ENCODE peak calls at places on chromosomes 5 and 9, in six cellular contexts. M is lower leg skin, I is fibroblast of lung, G is heart right ventricle, L is heart left ventricle, X is tibial artery. H is an unnamed sample.

GRCh38 chr5:54741711-54742110 is 224.2 kb downstream of the SNX18 start:
- DNase-seq in M (no peak), I (no peak), G (no peak), L (no peak), X (no peak), H (no peak)

GRCh38 chr9:88826651-88827245 is 164.5 kb upstream of the S1PR3 start:
- DNase-seq in M (no peak), I (peak; percentile 96), G (no peak), L (no peak), X (no peak), H (no peak)

GRCh38 chr9:21995652-21996275 is 1.2 kb downstream of the CDKN2B-AS1 start:
- DNase-seq in M (peak; percentile 88), I (peak; percentile 65), G (peak; percentile 26), L (peak; percentile 40), X (peak; percentile 66), H (no peak)

GRCh38 chr5:55993013-55993412 is 1.8 kb downstream of the IL6ST start:
- DNase-seq in M (no peak), I (no peak), G (no peak), L (no peak), X (no peak), H (no peak)

GRCh38 chr9:123933801-123934200 is 3.9 kb upstream of the DENND1A start:
- DNase-seq in M (no peak), I (no peak), G (no peak), L (no peak), X (no peak), H (no peak)

GRCh38 chr9:126373241-126373640 is 46.6 kb downstream of the MVB12B start:
- DNase-seq in M (no peak), I (peak; percentile 89), G (no peak), L (no peak), X (no peak), H (no peak)

GRCh38 chr5:65508978-65509377 is 27.3 kb upstream of the ADAMTS6 start:
- DNase-seq in M (no peak), I (peak; percentile 17), G (no peak), L (no peak), X (no peak), H (no peak)

GRCh38 chr5:76548525-76549229 is 74.5 kb downstream of the F2RL2 start:
- DNase-seq in M (no peak), I (no peak), G (no peak), L (no peak), X (no peak), H (no peak)

GRCh38 chr9:31183866-31184265 is 1200.6 kb upstream of the ACO1 start:
- DNase-seq in M (no peak), I (no peak), G (no peak), L (no peak), X (no peak), H (no peak)

GRCh38 chr5:78984020-78984610 is 995 bp downstream of the ARSB start:
- DNase-seq in M (no peak), I (peak; percentile 26), G (no peak), L (no peak), X (no peak), H (no peak)

GRCh38 chr9:5375790-5376477 is 36.3 kb upstream of the RLN1 start:
- DNase-seq in M (no peak), I (no peak), G (no peak), L (no peak), X (no peak), H (no peak)

GRCh38 chr9:18061332-18061731 is 412.6 kb upstream of the ADAMTSL1 start:
- DNase-seq in M (no peak), I (no peak), G (no peak), L (no peak), X (no peak), H (no peak)

GRCh38 chr9:18059447-18059846 is 414.5 kb upstream of the ADAMTSL1 start:
- DNase-seq in M (no peak), I (no peak), G (no peak), L (no peak), X (no peak), H (no peak)

GRCh38 chr9:18061856-18062255 is 412.1 kb upstream of the ADAMTSL1 start:
- DNase-seq in M (no peak), I (no peak), G (no peak), L (no peak), X (no peak), H (no peak)

GRCh38 chr9:18059043-18059442 is 414.9 kb upstream of the ADAMTSL1 start:
- DNase-seq in M (no peak), I (no peak), G (no peak), L (no peak), X (no peak), H (no peak)

DNA sequence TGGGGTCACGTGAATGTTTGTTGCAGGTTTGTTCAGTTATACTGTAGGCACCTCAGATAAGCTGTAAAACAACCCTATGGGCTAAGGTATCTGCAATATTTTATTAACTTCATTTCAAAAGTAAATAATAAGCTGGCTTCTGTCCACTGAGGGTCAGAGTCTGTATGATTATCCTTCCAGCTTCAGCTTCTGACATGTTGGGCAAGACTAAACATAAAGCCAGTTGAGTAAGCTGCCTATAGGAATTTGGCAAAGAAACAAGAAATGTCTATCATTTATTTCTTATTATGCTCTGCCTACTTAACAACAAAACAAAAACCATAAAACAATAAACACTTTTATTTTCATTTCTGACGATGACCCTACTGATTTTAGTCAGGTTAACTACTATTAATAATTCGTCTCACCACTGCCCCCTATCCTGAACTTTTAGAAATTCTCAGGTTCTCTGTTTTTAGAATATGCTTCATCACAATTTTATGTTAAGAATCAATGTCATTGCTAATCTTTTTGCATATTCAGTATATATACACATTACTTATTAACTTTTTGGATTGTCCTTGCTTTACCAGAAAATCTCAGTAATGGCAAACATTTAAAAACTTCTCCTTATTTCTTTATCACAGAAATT is 413.5 kb upstream of the ADAMTSL1 start:
- DNase-seq in M (no peak), I (no peak), G (no peak), L (no peak), X (no peak), H (no peak)
- TF ChIP-seq CTCF in M (no peak), I (peak; percentile 25), G (no peak), L (peak; percentile 5), X (no peak), H (peak; percentile 40)

GRCh38 chr5:68656936-68657857 is 436.6 kb upstream of the SLC30A5 start:
- DNase-seq in M (no peak), I (peak; percentile 7), G (no peak), L (no peak), X (no peak), H (no peak)

GRCh38 chr5:68658810-68659372 is 434.9 kb upstream of the SLC30A5 start:
- DNase-seq in M (no peak), I (no peak), G (no peak), L (no peak), X (no peak), H (no peak)

GRCh38 chr5:68659876-68660275 is 433.9 kb upstream of the SLC30A5 start:
- DNase-seq in M (no peak), I (peak; percentile 2), G (no peak), L (no peak), X (no peak), H (no peak)

GRCh38 chr5:68662804-68663307 is 431.0 kb upstream of the SLC30A5 start:
- DNase-seq in M (no peak), I (no peak), G (no peak), L (no peak), X (no peak), H (no peak)

GRCh38 chr5:68661237-68661636 is 432.6 kb upstream of the SLC30A5 start:
- DNase-seq in M (no peak), I (no peak), G (no peak), L (no peak), X (no peak), H (no peak)
- TF ChIP-seq CTCF in M (no peak), I (peak; percentile 43), G (peak; percentile 36), L (peak; percentile 36), X (peak; percentile 30), H (peak; percentile 32)

GRCh38 chr9:72599874-72600534 is 78.6 kb downstream of the TMC1 start:
- DNase-seq in M (no peak), I (no peak), G (no peak), L (no peak), X (no peak), H (no peak)
- TF ChIP-seq CTCF in M (no peak), I (no peak), G (no peak), L (no peak), X (no peak), H (no peak)

DNA sequence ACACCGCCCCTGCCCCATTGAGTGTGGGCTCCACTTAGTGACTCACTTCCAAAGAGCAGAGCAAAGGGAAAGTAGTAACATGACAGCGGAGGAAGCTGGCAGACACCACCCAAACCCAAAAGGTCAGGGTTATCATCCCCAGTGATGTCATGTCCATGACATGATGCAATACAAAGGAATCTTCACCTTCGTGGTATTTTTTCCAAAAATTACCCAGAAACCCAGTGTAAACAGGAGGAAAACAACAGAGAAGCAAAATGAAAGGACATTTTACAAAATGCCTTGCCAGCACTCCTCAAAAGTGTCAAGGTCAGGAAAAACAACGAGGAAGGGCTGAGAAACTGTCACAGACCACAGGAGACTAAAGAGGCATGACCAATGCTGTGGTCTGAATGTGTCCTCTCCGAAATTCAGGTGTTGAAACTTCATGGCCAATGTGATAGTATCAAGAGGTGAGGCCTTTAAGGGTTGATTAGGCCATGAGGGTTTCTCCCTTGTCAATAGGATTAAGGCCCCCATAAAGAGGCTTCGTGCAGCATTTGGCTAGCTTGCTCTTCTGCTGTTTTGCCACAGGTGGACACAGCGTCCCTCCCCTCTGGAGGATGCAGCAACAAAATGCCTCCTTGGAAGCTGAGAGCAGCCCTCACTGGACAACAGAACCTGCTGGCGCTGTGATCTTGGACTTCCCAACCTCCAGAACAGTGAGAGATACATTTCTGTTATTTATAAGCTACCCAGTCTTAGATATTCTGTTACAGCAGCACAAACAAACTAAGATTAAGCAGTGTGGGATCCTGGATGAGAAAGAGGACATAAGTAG is 30.5 kb upstream of the MED10 start:
- DNase-seq in M (peak; percentile 57), I (no peak), G (no peak), L (no peak), X (no peak), H (no peak)
- TF ChIP-seq CTCF in M (no peak), I (no peak), G (no peak), L (no peak), X (no peak), H (no peak)

DNA sequence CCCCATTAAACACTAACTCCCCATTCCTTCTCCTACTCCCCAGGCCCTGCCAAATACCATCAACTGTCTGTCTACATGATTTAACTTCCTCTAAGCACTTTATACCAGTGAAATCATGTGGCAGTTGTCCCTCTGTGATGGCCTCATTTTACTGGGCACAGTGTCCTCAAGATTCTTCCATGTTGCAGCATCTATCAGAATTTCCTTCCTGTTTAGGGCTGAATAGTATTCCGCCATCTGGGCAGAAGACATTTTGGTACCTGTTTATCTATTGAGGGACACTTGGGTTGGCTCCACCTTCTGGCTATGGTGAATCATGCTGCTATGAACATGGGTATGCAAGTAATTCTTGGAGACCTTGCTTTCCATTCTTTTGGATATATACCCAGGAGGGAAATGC is 59.4 kb upstream of the IRX4 start:
- DNase-seq in M (no peak), I (no peak), G (no peak), L (no peak), X (no peak), H (no peak)
- TF ChIP-seq CTCF in M (no peak), I (no peak), G (no peak), L (no peak), X (no peak), H (no peak)

GRCh38 chr9:10045598-10045997 is 567.2 kb downstream of the PTPRD start:
- DNase-seq in M (no peak), I (peak; percentile 9), G (no peak), L (no peak), X (no peak), H (no peak)
- TF ChIP-seq CTCF in M (no peak), I (peak; percentile 67), G (peak; percentile 44), L (peak; percentile 43), X (no peak), H (peak; percentile 49)